ENCODE peak calls at places on chromosomes 12 and 14, in five cellular contexts. D, Z, V, C and X are unnamed samples.

GRCh38 chr14:71591929-71592328 is 340.3 kb upstream of the RGS6 start:
- DNase-seq in C (no peak), V (no peak), D (peak), Z (no peak), X (no peak)

GRCh38 chr12:119182701-119183493 is 4.2 kb downstream of the HSPB8 start:
- DNase-seq in V (no peak), Z (no peak), D (no peak), C (no peak), X (no peak)

GRCh38 chr14:68518910-68519686 is 273.8 kb downstream of the ZFP36L1 start:
- DNase-seq in Z (peak), V (no peak), C (no peak), D (no peak), X (no peak)

GRCh38 chr14:31068235-31068634 is 42.1 kb upstream of the STRN3 start:
- DNase-seq in V (no peak), C (no peak), Z (no peak), D (no peak), X (no peak)

GRCh38 chr14:56555921-56556570 is 23.6 kb upstream of the TMEM260 start:
- DNase-seq in C (no peak), D (no peak), Z (no peak), V (no peak), X (no peak)

GRCh38 chr12:16048511-16048910 is 137.4 kb downstream of the DERA start:
- DNase-seq in C (no peak), D (no peak), V (no peak), Z (no peak), X (no peak)

GRCh38 chr12:50690923-50691322 is 73.0 kb upstream of the ATF1 start:
- DNase-seq in D (no peak), Z (peak), V (no peak), C (no peak), X (no peak)

GRCh38 chr12:54352022-54352531 is 12.2 kb downstream of the GPR84 start:
- DNase-seq in V (no peak), Z (peak), C (peak), D (no peak), X (no peak)

GRCh38 chr12:132490481-132491348 is 764 bp downstream of the FBRSL1 start:
- DNase-seq in V (peak), Z (no peak), D (peak), C (peak), X (no peak)

GRCh38 chr12:6763380-6763779 is 2.8 kb upstream of the PTMS start:
- DNase-seq in V (no peak), C (no peak), Z (no peak), D (no peak), X (no peak)

GRCh38 chr12:6761849-6762248 is 4.3 kb upstream of the PTMS start:
- DNase-seq in D (no peak), Z (no peak), V (no peak), C (no peak), X (no peak)

GRCh38 chr12:6765634-6766581 is at the start of gene PTMS:
- DNase-seq in V (no peak), D (no peak), Z (peak), C (peak), X (no peak)

GRCh38 chr12:6765048-6765633 is 1.0 kb upstream of the PTMS start:
- DNase-seq in C (no peak), D (no peak), V (no peak), Z (no peak), X (no peak)

GRCh38 chr12:6764011-6764828 is 1.9 kb upstream of the PTMS start:
- DNase-seq in D (peak), Z (peak), V (peak), C (peak), X (peak)
- TF ChIP-seq POLR2A in D (peak), Z (no peak), V (no peak), C (no peak), X (peak)

DNA sequence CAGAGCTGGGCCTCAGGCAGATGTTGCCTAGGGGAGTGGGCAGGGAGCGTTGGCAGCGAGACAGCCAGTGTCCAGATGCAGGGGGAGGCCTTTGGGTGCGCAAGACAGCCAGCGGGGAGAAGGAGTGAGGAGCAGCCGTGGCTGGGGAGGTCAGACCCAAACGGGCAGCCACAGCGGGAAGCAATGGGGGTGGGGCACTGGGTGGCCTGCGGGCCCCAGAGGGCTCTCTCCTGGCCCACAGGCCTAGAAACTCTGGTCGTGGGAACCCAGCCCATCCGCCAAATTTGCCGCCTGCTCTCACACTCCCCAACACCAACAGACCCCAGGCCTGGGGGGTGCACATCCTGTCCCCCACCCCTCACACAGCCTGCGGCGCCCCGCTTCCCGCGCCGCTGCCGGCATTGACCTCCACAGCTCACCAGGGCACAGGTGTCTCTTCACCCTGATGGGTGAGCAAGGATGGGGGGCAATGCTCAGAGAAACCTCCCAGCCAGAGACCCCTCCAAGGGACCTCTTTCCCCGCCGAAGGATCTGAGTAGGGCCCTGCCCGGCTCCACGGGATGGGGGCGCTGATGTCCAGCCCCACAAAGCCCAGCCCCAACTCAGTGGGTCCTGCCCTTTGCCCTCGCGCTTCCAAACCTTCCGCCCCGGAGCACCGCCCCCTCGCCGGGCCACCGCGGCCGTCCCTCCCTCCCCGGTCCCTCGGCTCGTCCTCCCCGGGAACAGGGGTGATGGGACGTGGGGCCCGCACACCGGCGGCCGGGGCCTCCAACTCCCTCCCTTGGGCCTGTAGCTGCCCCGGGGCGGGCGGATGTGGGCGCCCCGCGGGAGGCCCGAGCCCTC is 781 bp downstream of the HDAC7 start:
- DNase-seq in C (peak), V (no peak), D (peak), Z (peak), X (peak)
- TF ChIP-seq POLR2A in C (no peak), V (no peak), D (peak), Z (peak), X (peak)

GRCh38 chr14:74921987-74922751 is 891 bp downstream of the RPS6KL1 start:
- DNase-seq in Z (no peak), V (no peak), D (no peak), C (no peak), X (no peak)

GRCh38 chr14:74924061-74924460 is 1.0 kb upstream of the RPS6KL1 start:
- DNase-seq in D (no peak), V (no peak), Z (no peak), C (peak), X (no peak)

GRCh38 chr14:74920281-74920680 is 2.8 kb downstream of the RPS6KL1 start:
- DNase-seq in V (no peak), D (no peak), C (no peak), Z (no peak), X (no peak)

GRCh38 chr14:74921053-74921620 is 1.9 kb downstream of the RPS6KL1 start:
- DNase-seq in V (no peak), D (no peak), Z (no peak), C (no peak), X (no peak)

GRCh38 chr14:74922752-74923401 is at the start of gene RPS6KL1:
- DNase-seq in Z (peak), V (peak), D (no peak), C (peak), X (peak)
- TF ChIP-seq POLR2A in Z (no peak), V (no peak), D (no peak), C (no peak), X (no peak)

DNA sequence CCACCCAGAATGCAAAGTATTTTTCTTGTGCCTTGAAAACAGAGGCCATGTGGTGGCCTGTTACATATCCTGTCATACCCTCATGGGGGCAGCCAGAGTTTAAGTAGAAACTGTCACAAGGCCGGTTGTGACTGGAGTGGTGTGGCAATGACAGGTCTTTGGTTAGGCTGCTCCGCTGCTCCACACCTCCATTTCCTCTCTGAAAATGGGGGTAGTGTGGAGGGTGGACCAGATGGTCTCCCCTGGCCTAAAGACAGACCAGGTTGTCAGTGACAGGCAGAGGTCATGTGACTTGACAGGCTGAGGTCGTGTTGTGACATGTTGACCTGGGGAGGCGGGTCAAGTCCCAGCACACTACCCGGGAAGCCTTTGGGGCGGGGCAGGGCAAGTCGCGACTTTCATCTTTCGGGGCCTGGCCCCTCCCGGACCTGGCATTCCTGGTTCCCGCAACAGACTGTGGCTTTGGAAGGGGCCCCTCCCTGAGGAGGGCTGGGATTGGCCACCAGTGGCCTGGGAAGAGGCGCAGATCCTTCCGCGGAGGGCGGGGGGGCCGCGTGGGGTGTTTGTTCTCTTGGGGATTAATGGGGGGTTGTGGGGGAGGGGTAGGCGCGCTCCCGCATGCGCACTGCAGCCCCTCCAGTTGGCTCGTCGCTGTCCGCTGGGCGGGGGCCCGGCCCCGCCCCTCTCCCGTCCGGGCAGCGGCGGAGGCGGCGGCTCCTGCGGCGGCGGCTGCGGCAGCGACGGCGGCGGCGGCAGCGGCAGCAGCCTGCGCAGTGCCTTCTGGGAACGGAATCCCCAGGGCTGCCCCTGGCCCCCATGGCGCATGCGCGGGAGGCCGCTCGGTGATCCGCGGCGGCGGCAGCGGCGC is at the start of gene MBD6:
- DNase-seq in C (peak), D (peak), V (peak), Z (peak), X (peak)
- TF ChIP-seq POLR2A in C (no peak), D (peak), V (peak), Z (peak), X (peak)

GRCh38 chr12:110126557-110126956 is 2.4 kb downstream of the IFT81 start:
- DNase-seq in V (no peak), Z (no peak), C (no peak), D (no peak), X (no peak)

GRCh38 chr12:110123861-110124183 is 335 bp upstream of the IFT81 start:
- DNase-seq in D (no peak), V (no peak), C (no peak), Z (no peak), X (no peak)

GRCh38 chr12:110122929-110123328 is 1.2 kb upstream of the IFT81 start:
- DNase-seq in Z (no peak), V (no peak), D (no peak), C (no peak), X (no peak)

GRCh38 chr12:110120878-110121277 is 3.3 kb upstream of the IFT81 start:
- DNase-seq in V (no peak), D (no peak), Z (no peak), C (no peak), X (no peak)

GRCh38 chr12:110124184-110124995 is at the start of gene IFT81:
- DNase-seq in Z (peak), C (peak), V (peak), D (peak), X (peak)
- TF ChIP-seq POLR2A in Z (peak), C (no peak), V (peak), D (peak), X (peak)

GRCh38 chr14:100140452-100141132 is 18.9 kb downstream of the DEGS2 start:
- DNase-seq in C (no peak), D (no peak), Z (no peak), V (no peak), X (no peak)

GRCh38 chr14:100141133-100141497 is 18.3 kb downstream of the DEGS2 start:
- DNase-seq in V (no peak), D (no peak), Z (no peak), C (no peak), X (no peak)

GRCh38 chr14:100143523-100143922 is 15.9 kb downstream of the DEGS2 start:
- DNase-seq in C (no peak), D (no peak), V (no peak), Z (no peak), X (no peak)

GRCh38 chr14:100143934-100144333 is 15.5 kb downstream of the DEGS2 start:
- DNase-seq in V (no peak), C (no peak), Z (no peak), D (no peak), X (no peak)

DNA sequence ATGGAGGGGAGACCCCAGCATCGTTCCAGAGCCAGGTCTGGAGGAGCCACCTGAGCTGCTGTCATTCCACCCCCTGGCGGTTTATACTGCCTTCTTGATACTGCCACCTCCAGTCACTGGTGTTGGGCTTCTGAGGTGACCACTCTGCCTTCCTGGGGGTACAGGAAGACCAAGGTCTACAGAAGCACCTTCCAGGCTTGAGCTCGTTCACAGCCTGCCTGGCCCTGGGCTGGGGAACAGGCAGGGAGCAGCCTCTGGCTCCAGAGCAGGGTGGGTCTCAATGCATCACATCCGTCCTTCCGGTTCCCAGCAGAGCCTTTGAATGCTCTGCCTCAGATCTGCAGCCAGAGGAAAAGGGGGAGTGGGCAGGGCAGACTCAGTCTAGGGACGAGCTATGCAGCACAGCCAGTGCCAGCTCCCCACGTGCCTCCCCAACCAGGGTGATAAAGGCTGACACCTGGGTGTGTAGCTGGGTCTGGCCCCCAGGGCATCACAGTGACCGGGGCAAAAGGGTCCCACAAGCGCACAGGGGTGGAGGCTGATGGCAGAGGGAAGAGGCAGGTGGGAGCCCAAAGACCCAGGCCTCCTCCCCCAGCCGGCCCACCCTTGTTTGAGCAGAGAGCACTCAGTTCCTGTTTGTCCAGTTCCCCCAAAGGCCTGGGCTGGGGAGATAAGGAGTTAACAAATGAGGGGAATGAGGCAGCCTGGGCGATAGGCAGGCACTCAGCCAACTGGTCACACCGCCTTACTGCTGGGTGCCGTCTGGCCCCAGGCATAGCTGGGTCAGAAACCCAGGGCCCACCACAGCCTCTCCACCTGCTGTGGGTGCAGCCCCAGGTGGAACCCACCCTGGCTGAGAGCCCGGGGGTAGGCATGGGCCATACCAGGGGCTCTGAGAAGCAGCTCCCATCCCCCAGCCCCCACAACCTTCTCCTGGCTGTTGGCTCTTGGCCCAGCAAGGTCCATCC is 17.1 kb downstream of the DEGS2 start:
- DNase-seq in V (no peak), C (no peak), Z (peak), D (no peak), X (no peak)
- TF ChIP-seq POLR2A in V (no peak), C (no peak), Z (no peak), D (no peak), X (no peak)

DNA sequence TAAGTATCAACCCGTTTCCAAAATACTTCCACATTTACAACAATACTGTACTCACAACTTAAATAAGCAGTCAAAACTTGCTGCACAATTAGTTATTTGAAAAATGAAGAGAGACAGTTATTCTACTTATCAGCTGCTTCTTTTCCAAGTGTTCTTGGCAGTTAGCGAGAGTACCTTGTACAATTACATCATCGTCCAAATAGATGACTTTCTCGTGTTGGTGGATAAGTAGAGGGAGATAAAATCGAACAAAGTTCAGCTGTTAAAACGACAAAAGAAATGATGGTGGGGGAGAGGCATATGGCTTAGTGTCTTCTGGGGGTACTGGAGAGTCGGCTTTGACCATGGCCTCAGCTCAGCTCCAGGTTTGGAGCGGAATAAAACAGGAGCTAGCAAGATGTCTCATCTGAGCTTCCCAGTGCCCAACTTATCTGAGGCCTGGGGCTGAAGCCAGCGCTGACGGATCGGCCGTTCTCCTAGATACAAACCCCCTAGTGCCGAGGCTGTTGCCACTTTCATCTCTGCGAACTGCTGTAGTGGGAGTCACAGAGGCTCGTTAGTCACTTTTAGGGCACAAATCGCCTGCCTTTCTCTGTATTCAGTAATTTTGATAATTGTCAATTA is 31.7 kb downstream of the TDG start:
- DNase-seq in Z (peak), C (peak), D (no peak), V (no peak), X (no peak)
- TF ChIP-seq POLR2A in Z (no peak), C (no peak), D (no peak), V (no peak), X (no peak)